ENCODE peak calls at places on chromosomes 4 and X, in eight cellular contexts. V is neuronal stem cell; E is activated CD4-positive, CD25-positive, alpha-beta regulatory T cell treated with anti-CD3 and anti-CD28 coated beads, Interleukin-2, amount 50 U/mL, for 16 hours; B is dermis microvascular lymphatic vessel endothelial cell; C is WTC11; O is nephron progenitor cell; F is NCI-H2081; N is Calu3. Z is an unnamed sample.

GRCh38 chrX:281166-281999 is at the start of gene PLCXD1:
- DNase-seq in O (peak), B (no peak), V (peak), N (no peak), F (no peak), C (peak), E (no peak), Z (no peak)

GRCh38 chr4:103091601-103092223 is 7.9 kb downstream of the BDH2 start:
- DNase-seq in V (peak), O (peak), B (peak), F (peak), N (peak), C (no peak), E (peak), Z (no peak)

GRCh38 chrX:53714580-53715335 is 28.2 kb upstream of the HUWE1 start:
- DNase-seq in N (peak), C (peak), V (no peak), O (no peak), F (no peak), B (peak), E (peak), Z (no peak)

GRCh38 chrX:16125520-16126149 is 2.3 kb downstream of the GRPR start:
- DNase-seq in C (no peak), F (peak), N (no peak), O (no peak), E (no peak), B (no peak), V (no peak), Z (no peak)

GRCh38 chrX:84064164-84064563 is 123.8 kb downstream of the RPS6KA6 start:
- DNase-seq in V (no peak), C (no peak), N (no peak), F (no peak), O (no peak), E (no peak), B (no peak), Z (no peak)

GRCh38 chr4:169410839-169411770 is 140.3 kb upstream of the SH3RF1 start:
- DNase-seq in V (peak), B (peak), C (peak), E (peak), O (peak), N (no peak), F (no peak), Z (no peak)

GRCh38 chrX:32045149-32045548 is 973.3 kb upstream of the FTHL17 start:
- DNase-seq in E (no peak), C (no peak), V (no peak), F (no peak), N (no peak), B (no peak), O (no peak), Z (no peak)

GRCh38 chrX:108264376-108264775 is 172.8 kb downstream of the ATG4A start:
- DNase-seq in O (no peak), V (no peak), E (no peak), N (no peak), B (no peak), C (no peak), F (no peak), Z (no peak)

GRCh38 chr4:159606835-159607234 is 504.0 kb downstream of the RAPGEF2 start:
- DNase-seq in F (no peak), C (no peak), E (no peak), N (no peak), O (no peak), B (no peak), V (no peak), Z (no peak)

GRCh38 chr4:120466429-120466828 is 399.8 kb upstream of the MAD2L1 start:
- DNase-seq in O (peak), F (no peak), C (peak), E (no peak), V (peak), B (no peak), N (no peak), Z (no peak)

GRCh38 chrX:154738013-154738738 is 12.7 kb downstream of the GAB3 start:
- DNase-seq in O (no peak), E (no peak), F (no peak), B (peak), C (no peak), V (no peak), N (peak), Z (no peak)

GRCh38 chrX:19593684-19594083 is 78.4 kb upstream of the MAP3K15 start:
- DNase-seq in F (peak), V (no peak), O (no peak), N (peak), E (no peak), C (no peak), B (peak), Z (no peak)

GRCh38 chr4:98682719-98683118 is 24.3 kb upstream of the TSPAN5 start:
- DNase-seq in O (no peak), F (no peak), E (no peak), N (no peak), B (peak), V (no peak), C (no peak), Z (no peak)

GRCh38 chr4:42458686-42459085 is 61.4 kb downstream of the SHISA3 start:
- DNase-seq in V (no peak), N (no peak), F (no peak), E (no peak), O (no peak), C (no peak), B (no peak), Z (no peak)

GRCh38 chrX:10166731-10167149 is 10.0 kb downstream of the CLCN4 start:
- DNase-seq in V (no peak), O (no peak), B (no peak), N (peak), E (no peak), F (no peak), C (no peak), Z (no peak)

GRCh38 chr4:46432923-46433322 is 43.0 kb upstream of the GABRA2 start:
- DNase-seq in N (no peak), F (no peak), C (no peak), O (no peak), V (no peak), B (no peak), E (no peak), Z (no peak)

GRCh38 chr4:108163352-108163751 is 5.4 kb downstream of the LEF1 start:
- DNase-seq in V (no peak), N (no peak), E (no peak), B (no peak), O (no peak), C (no peak), F (no peak), Z (no peak)

GRCh38 chrX:56813318-56813837 is 84.3 kb downstream of the NBDY start:
- DNase-seq in O (no peak), E (no peak), N (no peak), C (no peak), V (no peak), B (no peak), F (no peak), Z (no peak)

GRCh38 chrX:120358687-120359086 is 3.2 kb upstream of the ATP1B4 start:
- DNase-seq in V (no peak), N (no peak), O (peak), F (peak), B (no peak), C (no peak), E (no peak), Z (no peak)

GRCh38 chr4:78293841-78294301 is 236.7 kb downstream of the FRAS1 start:
- DNase-seq in V (no peak), N (peak), F (no peak), O (no peak), B (no peak), E (no peak), C (no peak), Z (no peak)

GRCh38 chr4:23818097-23818648 is 71.7 kb downstream of the PPARGC1A start:
- DNase-seq in C (no peak), N (no peak), V (no peak), O (no peak), E (no peak), B (no peak), F (peak), Z (no peak)

GRCh38 chrX:120242807-120243206 is 7.8 kb upstream of the ZBTB33 start:
- DNase-seq in V (no peak), F (no peak), C (no peak), O (no peak), N (no peak), E (no peak), B (no peak), Z (no peak)

GRCh38 chr4:60039908-60040307 is 1160.2 kb upstream of the ADGRL3 start:
- DNase-seq in V (no peak), F (no peak), B (no peak), E (no peak), N (no peak), O (no peak), C (no peak), Z (no peak)

GRCh38 chr4:82891728-82892466 is 944 bp upstream of the SEC31A start:
- DNase-seq in V (no peak), O (no peak), C (no peak), B (peak), N (no peak), E (no peak), F (no peak), Z (no peak)